ENCODE peak calls at places on chromosomes 12 and 14, in seven cellular contexts. Y is mesenchymal stem cell, X is IMR-90, P is H1, K is neuronal stem cell, G is trophoblast cell, F is H9. D is an unnamed sample.

GRCh38 chr12:104748356-104748755 is 209.7 kb downstream of the SLC41A2 start:
- DNase-seq in Y (no peak), X (no peak), P (no peak), K (no peak), G (no peak), F (no peak), D (no peak)

GRCh38 chr12:85424581-85425348 is 144.7 kb downstream of the ALX1 start:
- DNase-seq in Y (peak; percentile 42), X (peak; percentile 2), P (peak; percentile 55), K (no peak), G (peak; percentile 40), F (no peak), D (peak; percentile 52)

GRCh38 chr14:77276295-77276935 is 5.4 kb upstream of the NGB start:
- DNase-seq in Y (no peak), X (no peak), P (no peak), K (no peak), G (no peak), F (no peak), D (no peak)

GRCh38 chr14:99271288-99271941 is 582 bp downstream of the BCL11B start:
- DNase-seq in Y (no peak), X (no peak), P (no peak), K (no peak), G (no peak), F (no peak), D (no peak)

GRCh38 chr12:226401-226800 is 12.4 kb upstream of the SLC6A12 start:
- DNase-seq in Y (no peak), X (no peak), P (no peak), K (no peak), G (no peak), F (peak; percentile 78), D (peak; percentile 32)

GRCh38 chr12:86945685-86946196 is 689.5 kb upstream of the MGAT4C start:
- DNase-seq in Y (no peak), X (no peak), P (no peak), K (no peak), G (no peak), F (no peak), D (peak; percentile 42)

GRCh38 chr12:19373569-19373968 is 65.7 kb upstream of the AEBP2 start:
- DNase-seq in Y (peak; percentile 56), X (peak; percentile 74), P (no peak), K (no peak), G (peak; percentile 56), F (no peak), D (no peak)

GRCh38 chr12:11795192-11795909 is 145.9 kb downstream of the ETV6 start:
- DNase-seq in Y (no peak), X (no peak), P (no peak), K (no peak), G (no peak), F (no peak), D (no peak)

GRCh38 chr14:99064262-99064954 is 207.6 kb downstream of the BCL11B start:
- DNase-seq in Y (no peak), X (no peak), P (peak; percentile 26), K (no peak), G (peak; percentile 55), F (peak; percentile 10), D (no peak)

GRCh38 chr14:60064491-60065072 is 27.1 kb upstream of the PCNX4 start:
- DNase-seq in Y (peak; percentile 55), X (peak; percentile 55), P (no peak), K (no peak), G (peak; percentile 60), F (no peak), D (peak; percentile 13)

GRCh38 chr12:65500121-65500846 is 221.8 kb downstream of the MSRB3 start:
- DNase-seq in Y (peak; percentile 73), X (peak; percentile 71), P (no peak), K (no peak), G (peak; percentile 16), F (no peak), D (no peak)

GRCh38 chr14:50230601-50231474 is 540 bp downstream of the SOS2 start:
- DNase-seq in Y (peak; percentile 80), X (peak; percentile 59), P (no peak), K (no peak), G (peak; percentile 90), F (peak; percentile 37), D (peak; percentile 38)

GRCh38 chr12:25280082-25280481 is 29.4 kb upstream of the KRAS start:
- DNase-seq in Y (no peak), X (no peak), P (no peak), K (no peak), G (no peak), F (no peak), D (no peak)

GRCh38 chr14:77890873-77891272 is 91.0 kb downstream of the ADCK1 start:
- DNase-seq in Y (no peak), X (no peak), P (no peak), K (no peak), G (no peak), F (no peak), D (no peak)

GRCh38 chr12:92404921-92405320 is 259.3 kb upstream of the BTG1 start:
- DNase-seq in Y (no peak), X (no peak), P (no peak), K (no peak), G (peak; percentile 70), F (no peak), D (no peak)

GRCh38 chr12:110279976-110280783 is 867 bp upstream of the ATP2A2 start:
- DNase-seq in Y (peak; percentile 73), X (peak; percentile 33), P (peak; percentile 80), K (peak; percentile 70), G (peak; percentile 44), F (peak; percentile 65), D (peak; percentile 66)

GRCh38 chr14:71574976-71575375 is 357.3 kb upstream of the RGS6 start:
- DNase-seq in Y (peak; percentile 83), X (peak; percentile 92), P (no peak), K (no peak), G (peak; percentile 63), F (no peak), D (peak; percentile 66)

GRCh38 chr12:94714378-94714777 is 64.0 kb upstream of the TMCC3 start:
- DNase-seq in Y (peak; percentile 50), X (peak; percentile 34), P (no peak), K (no peak), G (no peak), F (no peak), D (no peak)

GRCh38 chr12:89947437-89948265 is 239.0 kb upstream of the ATP2B1 start:
- DNase-seq in Y (peak; percentile 96), X (peak; percentile 95), P (no peak), K (no peak), G (peak; percentile 83), F (no peak), D (peak; percentile 17)

GRCh38 chr12:32757159-32757556 is 1.5 kb upstream of the YARS2 start:
- DNase-seq in Y (no peak), X (no peak), P (no peak), K (no peak), G (no peak), F (no peak), D (no peak)

GRCh38 chr14:35342160-35343010 is 50.2 kb downstream of the PSMA6 start:
- DNase-seq in Y (no peak), X (peak; percentile 62), P (no peak), K (no peak), G (peak; percentile 37), F (no peak), D (no peak)

GRCh38 chr14:68684466-68685418 is 108.1 kb downstream of the ZFP36L1 start:
- DNase-seq in Y (no peak), X (no peak), P (no peak), K (no peak), G (peak; percentile 83), F (no peak), D (no peak)
- H3K4me1 ChIP-seq in Y (peaks cover 37% of the 10 kb centered on the region), X (peaks cover 44% of the 10 kb centered on the region), P (peaks cover 7% of the 10 kb centered on the region), K (peaks cover 19% of the 10 kb centered on the region), G (peaks cover 43% of the 10 kb centered on the region), F (peaks cover 5% of the 10 kb centered on the region), D (no peaks in the 10 kb centered on the region)

GRCh38 chr12:48459259-48459658 is 13.1 kb upstream of the ANP32D start:
- DNase-seq in Y (no peak), X (no peak), P (no peak), K (no peak), G (no peak), F (no peak), D (no peak)

GRCh38 chr12:48454675-48455074 is 17.7 kb upstream of the ANP32D start:
- DNase-seq in Y (peak; percentile 20), X (peak; percentile 8), P (no peak), K (no peak), G (peak; percentile 67), F (no peak), D (peak; percentile 31)

GRCh38 chr12:48451372-48451771 is 21.0 kb upstream of the ANP32D start:
- DNase-seq in Y (no peak), X (no peak), P (no peak), K (no peak), G (no peak), F (no peak), D (no peak)

DNA sequence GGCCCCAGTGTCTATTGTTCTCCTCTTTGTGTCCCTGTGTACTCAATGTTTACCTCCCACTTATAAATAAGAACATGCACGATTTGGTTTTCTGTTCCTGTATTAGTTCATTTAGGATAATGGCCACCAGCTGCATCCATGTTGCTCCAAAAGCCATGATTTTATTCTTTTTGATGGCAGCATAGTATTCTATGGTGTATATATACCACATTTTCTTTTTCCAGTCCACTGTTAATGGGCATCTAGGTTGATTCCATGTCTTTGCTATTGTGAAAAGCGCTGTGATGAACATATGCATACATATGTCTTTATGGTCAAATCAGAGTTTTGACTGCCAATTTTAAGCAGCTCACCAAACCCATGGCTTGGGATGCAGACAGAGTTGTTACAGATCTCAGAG is 17.2 kb upstream of the ANP32D start:
- DNase-seq in Y (no peak), X (no peak), P (no peak), K (no peak), G (no peak), F (no peak), D (no peak)
- H2BK120ac ChIP-seq in Y (no peak overlapping the region), X (no peak overlapping the region), P (no peak overlapping the region), K (no peak overlapping the region), G (no peak overlapping the region), F (no peak overlapping the region), D (no peak overlapping the region)

DNA sequence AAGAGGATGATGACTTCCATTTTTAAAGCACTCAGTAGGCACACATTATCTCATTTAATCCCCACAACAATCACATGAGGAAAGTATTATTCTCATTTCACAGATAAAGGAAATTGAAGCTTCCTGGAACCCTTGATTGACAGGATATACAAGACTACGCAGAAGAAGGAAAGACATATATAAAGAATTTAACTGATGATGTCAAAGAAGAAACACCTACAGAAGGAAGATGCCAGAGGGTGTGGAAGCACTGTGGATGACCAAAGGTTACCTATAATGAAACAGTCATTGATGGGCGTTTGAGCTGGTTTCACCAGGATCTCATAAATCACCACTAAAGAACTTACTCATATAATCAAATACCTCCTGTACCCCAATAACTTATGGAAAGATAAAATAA is 197.4 kb downstream of the SLC25A21 start:
- DNase-seq in Y (no peak), X (no peak), P (no peak), K (no peak), G (no peak), F (no peak), D (no peak)
- H3K4me2 ChIP-seq in Y (no peak overlapping the region), X (no peak overlapping the region), P (no peak overlapping the region), K (no peak overlapping the region), G (no peak overlapping the region), F (no peak overlapping the region), D (no peak overlapping the region)

DNA sequence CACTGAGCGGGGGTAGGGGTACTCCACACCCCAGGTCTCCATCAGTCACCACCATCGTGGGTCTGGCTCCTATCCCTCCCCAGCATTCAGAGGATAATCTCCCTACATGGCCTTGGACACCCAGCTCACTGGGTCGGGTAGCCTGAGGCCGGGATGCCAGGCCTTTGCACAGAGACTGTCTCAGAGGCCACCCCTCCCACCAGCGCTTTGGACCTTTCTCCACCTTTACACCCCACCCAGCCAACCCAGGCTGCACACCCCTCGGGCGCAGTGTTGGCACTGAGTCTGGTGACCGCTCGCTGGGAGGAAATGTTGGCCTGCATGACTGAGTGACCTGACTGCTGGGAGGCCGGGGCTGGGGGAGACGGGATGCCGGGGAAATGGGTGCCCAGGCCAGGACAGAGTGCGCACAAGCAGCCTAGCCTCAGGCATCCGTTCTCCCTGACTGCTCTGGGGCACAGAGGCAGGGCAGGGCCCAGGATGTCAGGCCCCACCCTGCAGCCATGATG is 10.6 kb upstream of the LBHD2 start:
- DNase-seq in Y (no peak), X (no peak), P (no peak), K (no peak), G (peak; percentile 64), F (no peak), D (no peak)
- H3K4me1 ChIP-seq in Y (peaks cover 46% of the 10 kb centered on the region), X (peaks cover 2% of the 10 kb centered on the region), P (no peaks in the 10 kb centered on the region), K (peaks cover 9% of the 10 kb centered on the region), G (peaks cover 4% of the 10 kb centered on the region), F (no peaks in the 10 kb centered on the region), D (no peaks in the 10 kb centered on the region)

D was measured in mesendoderm.